ENCODE peak calls at places on chromosome 15, in seven cellular contexts. I, J, K, L, W, R and C are unnamed samples.

GRCh38 chr15:29107291-29107890 is 162.2 kb downstream of the NSMCE3 start:
- DNase-seq in L (no peak), W (no peak), J (no peak), R (no peak), I (no peak), K (no peak), C (no peak)

GRCh38 chr15:56980474-56980873 is 62.0 kb downstream of the TCF12 start:
- DNase-seq in K (no peak), I (no peak), L (no peak), W (no peak), R (no peak), J (no peak), C (peak)

GRCh38 chr15:90286678-90287077 is 21.2 kb downstream of the NGRN start:
- DNase-seq in W (peak), J (no peak), I (peak), K (peak), R (no peak), L (no peak), C (no peak)

GRCh38 chr15:88695595-88696186 is 56.9 kb downstream of the ISG20 start:
- DNase-seq in K (no peak), R (no peak), J (no peak), L (no peak), I (no peak), W (no peak), C (no peak)

GRCh38 chr15:68055224-68055705 is 1.1 kb downstream of the PIAS1 start:
- DNase-seq in L (no peak), I (peak), W (peak), J (peak), K (peak), R (peak), C (peak)

GRCh38 chr15:98683821-98684220 is 35.5 kb downstream of the IGF1R start:
- DNase-seq in L (no peak), W (no peak), I (no peak), K (no peak), J (no peak), R (no peak), C (no peak)

GRCh38 chr15:37125143-37125542 is 24.8 kb upstream of the MEIS2 start:
- DNase-seq in W (no peak), R (no peak), K (no peak), L (no peak), I (peak), J (no peak), C (no peak)

GRCh38 chr15:36177590-36178281 is 401.7 kb upstream of the CDIN1 start:
- DNase-seq in K (no peak), R (no peak), L (no peak), W (no peak), I (peak), J (no peak), C (no peak)

GRCh38 chr15:98257290-98257689 is 296.8 kb downstream of the ARRDC4 start:
- DNase-seq in W (no peak), K (no peak), R (no peak), I (no peak), L (no peak), J (no peak), C (no peak)

GRCh38 chr15:39586387-39587171 is 5.7 kb downstream of the THBS1 start:
- DNase-seq in K (no peak), J (no peak), W (no peak), L (peak), I (peak), R (no peak), C (peak)

GRCh38 chr15:70033529-70034140 is 64.1 kb downstream of the TLE3 start:
- DNase-seq in W (no peak), J (peak), I (peak), L (no peak), R (no peak), K (no peak), C (peak)

GRCh38 chr15:20310603-20311002 is 231.0 kb downstream of the GOLGA6L6 start:
- DNase-seq in I (no peak), L (no peak), K (no peak), R (no peak), J (no peak), W (no peak), C (no peak)